ENCODE peak calls at places on chromosomes 2 and 18, in four cellular contexts. One of them, this sample, is unnamed. For H3K36me3, the result is how much of the 10 kb centered on the place peaks cover.

GRCh38 chr2:127398239-127398590 is 10.4 kb upstream of the MAP3K2 start:
- DNase-seq in GM06990: no peak
- DNase-seq in lung: peak
- DNase-seq in left lung: no peak
- DNase-seq in this sample: peak

GRCh38 chr18:22026362-22026761 is 143.0 kb upstream of the GATA6 start:
- DNase-seq in GM06990: no peak
- DNase-seq in lung: no peak
- DNase-seq in left lung: no peak
- DNase-seq in this sample: no peak

GRCh38 chr2:98502556-98503335 is 58.1 kb downstream of the INPP4A start:
- DNase-seq in GM06990: no peak
- DNase-seq in lung: no peak
- DNase-seq in left lung: no peak
- DNase-seq in this sample: peak

GRCh38 chr2:12847694-12848093 is 131.0 kb downstream of the TRIB2 start:
- DNase-seq in GM06990: no peak
- DNase-seq in lung: no peak
- DNase-seq in left lung: no peak
- DNase-seq in this sample: no peak

GRCh38 chr2:186256540-186256939 is 229.5 kb upstream of the ZC3H15 start:
- DNase-seq in GM06990: no peak
- DNase-seq in lung: no peak
- DNase-seq in left lung: no peak
- DNase-seq in this sample: no peak

GRCh38 chr18:55003695-55004094 is 44.4 kb upstream of the CCDC68 start:
- DNase-seq in GM06990: no peak
- DNase-seq in lung: no peak
- DNase-seq in left lung: no peak
- DNase-seq in this sample: no peak

GRCh38 chr2:639703-640102 is 37.5 kb downstream of the TMEM18 start:
- DNase-seq in GM06990: no peak
- DNase-seq in lung: peak
- DNase-seq in left lung: no peak
- DNase-seq in this sample: no peak

GRCh38 chr2:158728422-158728821 is 66.7 kb upstream of the DAPL1 start:
- DNase-seq in GM06990: no peak
- DNase-seq in lung: no peak
- DNase-seq in left lung: no peak
- DNase-seq in this sample: no peak

GRCh38 chr2:55138546-55139288 is 88.5 kb upstream of the RTN4 start:
- DNase-seq in GM06990: no peak
- DNase-seq in lung: no peak
- DNase-seq in left lung: no peak
- DNase-seq in this sample: no peak

GRCh38 chr2:43210467-43211303 is 15.7 kb downstream of the ZFP36L2 start:
- DNase-seq in GM06990: no peak
- DNase-seq in lung: peak
- DNase-seq in left lung: peak
- DNase-seq in this sample: no peak

GRCh38 chr2:30731248-30731647 is 76.0 kb downstream of the CAPN13 start:
- DNase-seq in GM06990: no peak
- DNase-seq in lung: no peak
- DNase-seq in left lung: no peak
- DNase-seq in this sample: no peak

GRCh38 chr2:220835563-220835962 is 736.5 kb downstream of the EPHA4 start:
- DNase-seq in GM06990: no peak
- DNase-seq in lung: no peak
- DNase-seq in left lung: no peak
- DNase-seq in this sample: no peak

GRCh38 chr18:56992777-56993176 is 154.1 kb upstream of the BOD1L2 start:
- DNase-seq in GM06990: no peak
- DNase-seq in lung: no peak
- DNase-seq in left lung: no peak
- DNase-seq in this sample: no peak

GRCh38 chr2:106098081-106098480 is 96.0 kb downstream of the UXS1 start:
- DNase-seq in GM06990: no peak
- DNase-seq in lung: peak
- DNase-seq in left lung: no peak
- DNase-seq in this sample: no peak

GRCh38 chr2:147171961-147172360 is 672.9 kb upstream of the ACVR2A start:
- DNase-seq in GM06990: no peak
- DNase-seq in lung: no peak
- DNase-seq in left lung: no peak
- DNase-seq in this sample: no peak

GRCh38 chr18:13564579-13564978 is 161.8 kb downstream of the FAM210A start:
- DNase-seq in GM06990: no peak
- DNase-seq in lung: no peak
- DNase-seq in left lung: no peak
- DNase-seq in this sample: no peak

GRCh38 chr2:25347205-25347815 is 5.6 kb upstream of the DNMT3A start:
- DNase-seq in GM06990: no peak
- DNase-seq in lung: no peak
- DNase-seq in left lung: no peak
- DNase-seq in this sample: no peak

GRCh38 chr2:21230140-21230539 is 106.4 kb downstream of the TDRD15 start:
- DNase-seq in GM06990: no peak
- DNase-seq in lung: no peak
- DNase-seq in left lung: no peak
- DNase-seq in this sample: no peak

GRCh38 chr2:152647417-152648010 is 69.7 kb downstream of the PRPF40A start:
- DNase-seq in GM06990: no peak
- DNase-seq in lung: peak
- DNase-seq in left lung: no peak
- DNase-seq in this sample: no peak
- H3K36me3 ChIP-seq in GM06990: under half
- H3K36me3 ChIP-seq in lung: under half
- H3K36me3 ChIP-seq in left lung: half or more
- H3K36me3 ChIP-seq in this sample: under half

GRCh38 chr2:217813828-217814227 is 189.0 kb downstream of the TNS1 start:
- DNase-seq in GM06990: no peak
- DNase-seq in lung: no peak
- DNase-seq in left lung: no peak
- DNase-seq in this sample: no peak
- H3K36me3 ChIP-seq in GM06990: under half
- H3K36me3 ChIP-seq in lung: half or more
- H3K36me3 ChIP-seq in left lung: half or more
- H3K36me3 ChIP-seq in this sample: half or more

GRCh38 chr2:65081232-65081685 is 25.0 kb downstream of the CEP68 start:
- DNase-seq in GM06990: no peak
- DNase-seq in lung: no peak
- DNase-seq in left lung: no peak
- DNase-seq in this sample: no peak

GRCh38 chr2:65085148-65085547 is 28.9 kb downstream of the CEP68 start:
- DNase-seq in GM06990: no peak
- DNase-seq in lung: no peak
- DNase-seq in left lung: no peak
- DNase-seq in this sample: no peak
- H3K36me3 ChIP-seq in GM06990: under half
- H3K36me3 ChIP-seq in lung: under half
- H3K36me3 ChIP-seq in left lung: half or more
- H3K36me3 ChIP-seq in this sample: under half

GRCh38 chr2:230205034-230205433 is 14.8 kb downstream of the SP110 start:
- DNase-seq in GM06990: no peak
- DNase-seq in lung: no peak
- DNase-seq in left lung: no peak
- DNase-seq in this sample: no peak
- H3K36me3 ChIP-seq in GM06990: under half
- H3K36me3 ChIP-seq in lung: half or more
- H3K36me3 ChIP-seq in left lung: half or more
- H3K36me3 ChIP-seq in this sample: under half

DNA sequence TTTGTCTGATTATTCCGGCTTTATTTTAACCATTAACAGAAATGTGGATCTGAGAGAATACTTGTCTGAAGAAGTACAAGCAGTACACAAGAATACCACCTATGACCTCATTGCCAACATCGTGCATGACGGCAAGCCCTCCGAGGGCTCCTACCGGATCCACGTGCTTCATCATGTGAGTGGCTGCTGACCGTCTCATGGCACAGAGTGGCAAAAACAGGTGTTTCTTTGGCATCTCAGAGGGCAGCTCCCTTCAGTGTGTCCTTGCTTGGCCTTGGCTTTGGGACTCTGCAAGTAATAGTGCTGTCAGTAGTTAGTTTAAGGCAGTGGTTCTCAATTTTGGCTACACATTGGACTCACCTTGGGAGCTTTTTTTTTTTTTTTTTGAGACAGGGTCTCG is 23.1 kb downstream of the SFTPB start:
- DNase-seq in GM06990: no peak
- DNase-seq in lung: no peak
- DNase-seq in left lung: no peak
- DNase-seq in this sample: no peak
- H3K36me3 ChIP-seq in GM06990: under half
- H3K36me3 ChIP-seq in lung: half or more
- H3K36me3 ChIP-seq in left lung: half or more
- H3K36me3 ChIP-seq in this sample: under half

GRCh38 chr18:78979682-78980278 is at the start of gene SALL3:
- DNase-seq in GM06990: no peak
- DNase-seq in lung: no peak
- DNase-seq in left lung: peak
- DNase-seq in this sample: no peak

GRCh38 chr18:78982186-78982585 is 2.6 kb downstream of the SALL3 start:
- DNase-seq in GM06990: no peak
- DNase-seq in lung: no peak
- DNase-seq in left lung: no peak
- DNase-seq in this sample: no peak

GRCh38 chr18:78981652-78981955 is 2.0 kb downstream of the SALL3 start:
- DNase-seq in GM06990: no peak
- DNase-seq in lung: no peak
- DNase-seq in left lung: no peak
- DNase-seq in this sample: no peak

GRCh38 chr18:78980279-78980771 is 707 bp downstream of the SALL3 start:
- DNase-seq in GM06990: no peak
- DNase-seq in lung: no peak
- DNase-seq in left lung: peak
- DNase-seq in this sample: no peak

GRCh38 chr18:78980777-78981651 is 1.4 kb downstream of the SALL3 start:
- DNase-seq in GM06990: no peak
- DNase-seq in lung: no peak
- DNase-seq in left lung: peak
- DNase-seq in this sample: no peak
- H3K36me3 ChIP-seq in GM06990: under half
- H3K36me3 ChIP-seq in lung: under half
- H3K36me3 ChIP-seq in left lung: under half
- H3K36me3 ChIP-seq in this sample: under half

GRCh38 chr2:234189786-234190185 is 139.3 kb downstream of the SPP2 start:
- DNase-seq in GM06990: no peak
- DNase-seq in lung: no peak
- DNase-seq in left lung: no peak
- DNase-seq in this sample: no peak

GRCh38 chr2:234198976-234199375 is 148.5 kb downstream of the SPP2 start:
- DNase-seq in GM06990: no peak
- DNase-seq in lung: no peak
- DNase-seq in left lung: no peak
- DNase-seq in this sample: no peak

GRCh38 chr2:234191819-234192407 is 141.4 kb downstream of the SPP2 start:
- DNase-seq in GM06990: no peak
- DNase-seq in lung: no peak
- DNase-seq in left lung: no peak
- DNase-seq in this sample: no peak

GRCh38 chr2:234193977-234194563 is 143.6 kb downstream of the SPP2 start:
- DNase-seq in GM06990: no peak
- DNase-seq in lung: no peak
- DNase-seq in left lung: no peak
- DNase-seq in this sample: no peak

DNA sequence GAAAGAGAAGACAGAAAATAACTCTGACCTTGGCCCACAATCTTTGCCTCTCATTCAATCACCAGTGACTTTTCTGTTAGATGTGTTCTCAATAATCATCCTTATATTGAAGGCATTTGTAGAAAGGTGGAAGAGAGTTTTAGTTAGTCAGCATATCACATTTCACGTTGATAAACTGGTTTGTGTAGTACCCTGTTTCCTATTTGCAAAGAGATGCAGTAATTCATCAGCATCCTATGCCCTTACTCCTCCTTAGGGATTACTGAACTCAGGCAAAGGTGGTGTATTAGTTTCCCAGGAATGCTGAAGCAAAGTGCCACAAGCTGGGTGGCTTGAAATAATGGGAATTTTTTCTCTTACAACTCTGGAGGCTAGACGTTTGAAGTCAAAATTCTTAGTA is 145.0 kb downstream of the SPP2 start:
- DNase-seq in GM06990: no peak
- DNase-seq in lung: no peak
- DNase-seq in left lung: no peak
- DNase-seq in this sample: no peak
- H3K36me3 ChIP-seq in GM06990: under half
- H3K36me3 ChIP-seq in lung: under half
- H3K36me3 ChIP-seq in left lung: under half
- H3K36me3 ChIP-seq in this sample: under half

GRCh38 chr2:101889460-101890098 is 102.2 kb upstream of the IL1R2 start:
- DNase-seq in GM06990: no peak
- DNase-seq in lung: no peak
- DNase-seq in left lung: no peak
- DNase-seq in this sample: no peak
- H3K36me3 ChIP-seq in GM06990: under half
- H3K36me3 ChIP-seq in lung: half or more
- H3K36me3 ChIP-seq in left lung: half or more
- H3K36me3 ChIP-seq in this sample: under half

GRCh38 chr18:79983793-79984192 is 4.6 kb downstream of the TXNL4A start:
- DNase-seq in GM06990: no peak
- DNase-seq in lung: no peak
- DNase-seq in left lung: no peak
- DNase-seq in this sample: no peak

GRCh38 chr18:79983253-79983652 is 5.1 kb downstream of the TXNL4A start:
- DNase-seq in GM06990: no peak
- DNase-seq in lung: no peak
- DNase-seq in left lung: no peak
- DNase-seq in this sample: no peak

GRCh38 chr18:79985172-79985571 is 3.2 kb downstream of the TXNL4A start:
- DNase-seq in GM06990: no peak
- DNase-seq in lung: no peak
- DNase-seq in left lung: no peak
- DNase-seq in this sample: no peak

GRCh38 chr18:79980585-79980984 is 7.8 kb downstream of the TXNL4A start:
- DNase-seq in GM06990: no peak
- DNase-seq in lung: no peak
- DNase-seq in left lung: no peak
- DNase-seq in this sample: no peak

GRCh38 chr18:79982736-79983135 is 5.6 kb downstream of the TXNL4A start:
- DNase-seq in GM06990: no peak
- DNase-seq in lung: no peak
- DNase-seq in left lung: no peak
- DNase-seq in this sample: no peak
- H3K36me3 ChIP-seq in GM06990: under half
- H3K36me3 ChIP-seq in lung: under half
- H3K36me3 ChIP-seq in left lung: under half
- H3K36me3 ChIP-seq in this sample: under half